ENCODE peak calls at places on chromosomes 12 and 14, in six cellular contexts. K, D, J, T, O and A are unnamed samples.

GRCh38 chr12:90250766-90251165 is 542.1 kb upstream of the ATP2B1 start:
- DNase-seq in T (no peak), K (peak), O (no peak), J (peak), D (peak), A (no peak)

GRCh38 chr12:104462931-104463339 is 6.2 kb downstream of the CHST11 start:
- DNase-seq in K (peak), T (no peak), J (no peak), O (no peak), D (no peak), A (no peak)

GRCh38 chr12:5244513-5244972 is 187.4 kb upstream of the NTF3 start:
- DNase-seq in K (no peak), T (no peak), O (no peak), D (no peak), J (no peak), A (no peak)

GRCh38 chr14:29805415-29806123 is 122.1 kb downstream of the PRKD1 start:
- DNase-seq in J (peak), D (peak), O (peak), T (peak), K (peak), A (no peak)

GRCh38 chr12:101940400-101940950 is 63.1 kb downstream of the DRAM1 start:
- DNase-seq in O (no peak), J (no peak), T (no peak), D (no peak), K (peak), A (no peak)

GRCh38 chr14:51926449-51926848 is 62.9 kb upstream of the RTRAF start:
- DNase-seq in K (no peak), O (no peak), T (no peak), D (no peak), J (no peak), A (no peak)

GRCh38 chr12:107344035-107344808 is 250.9 kb upstream of the CRY1 start:
- DNase-seq in D (peak), O (no peak), T (no peak), K (no peak), J (no peak), A (no peak)

GRCh38 chr12:89756638-89757321 is 48.1 kb upstream of the ATP2B1 start:
- DNase-seq in D (peak), O (peak), T (no peak), J (peak), K (peak), A (no peak)

GRCh38 chr12:14256139-14256538 is 109.3 kb upstream of the ATF7IP start:
- DNase-seq in D (peak), O (peak), J (no peak), K (peak), T (no peak), A (no peak)

GRCh38 chr14:50943943-50944646 is at the start of gene PYGL:
- DNase-seq in J (peak), D (peak), O (no peak), K (peak), T (peak), A (no peak)

GRCh38 chr12:1716911-1717310 is 26.0 kb downstream of the ADIPOR2 start:
- DNase-seq in T (no peak), K (no peak), O (no peak), D (peak), J (no peak), A (no peak)

GRCh38 chr14:36268957-36269734 is 51.3 kb downstream of the MBIP start:
- DNase-seq in J (no peak), D (no peak), O (no peak), K (no peak), T (peak), A (no peak)

DNA sequence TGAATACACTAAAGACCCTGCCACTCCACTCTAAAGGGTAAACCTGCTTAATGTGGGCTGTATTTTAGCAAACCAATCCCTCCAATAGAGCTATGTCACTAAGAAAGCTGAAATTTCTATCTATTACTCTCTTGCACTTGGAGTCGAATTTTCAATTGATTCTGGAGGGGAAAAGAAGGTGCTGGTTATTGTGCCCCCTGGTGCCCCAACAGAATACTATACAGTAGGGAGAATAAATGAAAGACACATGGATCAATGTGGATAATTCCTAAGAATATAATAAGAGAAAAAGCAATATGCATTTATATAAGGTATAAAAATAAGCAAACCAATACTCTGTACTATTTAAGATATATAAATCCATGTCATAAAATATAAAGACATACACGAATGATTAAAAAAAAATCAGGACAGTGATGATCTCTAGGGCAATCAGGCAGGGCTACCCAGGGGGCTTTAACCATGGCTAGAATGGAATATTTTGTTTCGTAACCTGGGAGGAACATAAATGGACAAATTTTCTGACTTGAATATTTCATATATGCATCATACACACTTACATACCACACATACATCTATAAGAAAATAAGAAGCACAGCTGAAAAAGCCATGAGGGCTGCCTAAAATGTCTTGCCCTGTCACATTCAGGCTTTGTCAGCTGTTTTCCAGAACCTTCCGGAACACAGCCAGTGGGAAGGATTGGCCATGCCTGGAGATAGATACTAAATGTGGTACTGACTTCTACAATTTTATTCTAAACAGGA is 54.4 kb downstream of the EFCAB11 start:
- DNase-seq in D (peak), K (peak), J (no peak), T (no peak), O (no peak), A (no peak)
- TF ChIP-seq CTCF in D (peak), K (peak), J (no peak), T (no peak), O (peak), A (peak)

DNA sequence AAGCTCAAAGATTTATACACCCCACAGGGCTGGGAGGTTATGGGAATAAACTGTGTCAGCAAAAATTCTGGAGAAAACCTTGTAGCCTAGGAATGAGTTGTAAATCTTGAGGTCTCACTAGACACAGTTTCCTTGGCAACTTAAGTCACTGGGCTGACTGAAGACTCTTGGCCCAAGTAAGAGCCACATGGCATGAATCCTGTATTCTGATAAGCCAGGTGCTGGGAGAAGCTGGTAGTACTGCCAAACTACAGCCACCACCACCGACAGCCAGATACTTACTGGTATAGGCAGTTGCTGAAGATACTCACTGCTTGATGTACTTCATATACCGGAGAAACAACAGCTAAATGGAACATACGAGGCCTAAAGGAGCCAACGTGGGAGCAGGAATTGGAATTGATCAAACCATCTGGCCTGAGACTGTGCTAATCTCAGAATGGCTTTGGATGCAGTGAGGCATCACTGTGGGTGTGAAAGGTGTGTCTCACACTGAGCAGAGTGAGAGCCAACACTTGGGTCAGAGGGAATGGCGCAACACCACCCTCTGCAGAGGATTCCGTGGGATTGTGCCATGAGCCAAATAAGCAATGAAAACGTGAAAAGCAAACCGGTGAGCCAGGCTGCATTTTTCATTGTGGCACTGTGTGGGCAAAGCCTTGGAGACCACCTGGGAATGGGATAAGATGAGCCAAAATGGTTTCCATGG is 102.9 kb upstream of the TMCC3 start:
- DNase-seq in O (peak), J (no peak), D (no peak), T (no peak), K (peak), A (no peak)
- TF ChIP-seq CTCF in O (no peak), J (no peak), D (no peak), T (no peak), K (no peak), A (no peak)

GRCh38 chr12:57066245-57066644 is 12.3 kb downstream of the NEMP1 start:
- DNase-seq in D (no peak), O (no peak), T (no peak), K (no peak), J (no peak), A (no peak)

GRCh38 chr12:57063991-57064725 is 14.2 kb upstream of the MYO1A start:
- DNase-seq in J (no peak), O (no peak), D (no peak), K (no peak), T (no peak), A (no peak)

GRCh38 chr12:57072661-57073060 is 5.9 kb downstream of the NEMP1 start:
- DNase-seq in O (no peak), T (no peak), D (no peak), J (no peak), K (no peak), A (no peak)

DNA sequence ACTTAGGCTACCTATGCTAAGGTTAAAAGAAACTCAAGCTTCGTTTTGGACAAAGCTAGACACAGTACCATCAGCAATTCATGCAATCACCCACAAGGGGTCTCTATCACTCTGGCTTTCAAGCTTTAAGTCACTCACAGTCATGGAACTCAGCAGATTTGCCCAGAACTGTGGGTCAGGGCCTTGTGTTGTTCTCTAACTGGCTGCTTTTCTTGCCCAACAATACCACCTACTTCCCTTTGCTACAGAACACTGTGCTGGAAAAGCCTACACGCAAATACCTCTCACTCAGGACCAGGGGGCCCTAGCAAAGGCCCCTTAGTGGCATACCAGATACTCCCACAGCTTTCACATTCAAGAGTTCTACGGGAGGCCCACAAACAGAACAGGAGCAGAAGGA is 9.1 kb downstream of the NEMP1 start:
- DNase-seq in O (no peak), K (peak), J (peak), D (peak), T (peak), A (no peak)
- TF ChIP-seq CTCF in O (peak), K (peak), J (no peak), D (peak), T (peak), A (peak)

DNA sequence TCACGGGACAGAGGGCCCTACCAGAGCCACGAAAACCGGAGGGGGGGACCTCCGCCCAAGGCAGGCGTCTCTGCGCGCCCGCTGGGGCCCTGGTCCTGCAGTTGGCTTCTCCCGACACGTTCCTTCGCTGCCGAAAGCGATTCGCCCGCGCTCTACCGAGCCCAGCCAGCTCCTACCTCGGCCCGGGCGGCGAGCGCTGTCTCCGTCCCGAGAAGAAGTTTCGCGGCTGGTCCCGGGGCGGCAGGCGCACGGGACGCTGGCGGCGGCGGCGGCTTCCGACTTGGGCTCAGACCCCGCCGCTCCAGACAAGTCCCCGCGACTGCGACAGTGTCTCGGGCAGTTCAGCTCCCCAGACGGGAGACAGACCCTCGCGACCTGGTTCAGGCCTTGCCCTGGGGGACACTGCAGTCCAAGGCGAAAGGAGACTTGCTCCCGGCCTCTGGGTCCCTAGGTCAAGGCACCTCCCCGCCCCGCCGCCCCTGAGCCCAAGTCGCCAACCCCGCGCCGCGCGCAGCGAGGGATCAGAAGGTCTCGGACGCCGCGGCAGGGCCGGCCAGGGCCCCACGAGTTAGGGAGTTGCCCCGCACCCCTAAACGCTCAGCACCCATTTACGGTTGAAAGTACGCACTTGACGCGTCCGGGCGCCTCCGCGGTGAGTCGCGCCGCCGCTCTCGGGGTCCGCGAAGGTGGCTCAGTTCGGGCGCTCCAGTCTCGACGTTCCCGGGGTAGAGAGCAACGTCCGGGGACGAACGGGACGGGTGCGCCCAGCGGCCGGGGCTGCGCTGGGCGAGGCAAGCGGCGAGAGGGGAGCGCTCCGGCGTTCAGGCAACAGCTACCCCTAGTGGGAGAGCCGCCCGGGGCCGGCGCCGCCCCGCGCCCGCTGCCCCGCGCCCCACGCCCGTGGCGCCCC is 1.4 kb upstream of the DIO3 start:
- DNase-seq in T (no peak), J (no peak), K (peak), D (no peak), O (no peak), A (no peak)
- TF ChIP-seq CTCF in T (no peak), J (no peak), K (no peak), D (no peak), O (no peak), A (peak)

GRCh38 chr12:29309320-29309902 is 71.6 kb downstream of the ERGIC2 start:
- DNase-seq in J (no peak), O (no peak), T (no peak), K (peak), D (peak), A (no peak)
- TF ChIP-seq CTCF in J (no peak), O (peak), T (no peak), K (peak), D (peak), A (peak)

GRCh38 chr12:77878901-77879300 is 48.2 kb downstream of the NAV3 start:
- DNase-seq in O (no peak), D (no peak), K (no peak), T (no peak), J (no peak), A (no peak)
- TF ChIP-seq CTCF in O (no peak), D (no peak), K (no peak), T (no peak), J (no peak), A (no peak)

DNA sequence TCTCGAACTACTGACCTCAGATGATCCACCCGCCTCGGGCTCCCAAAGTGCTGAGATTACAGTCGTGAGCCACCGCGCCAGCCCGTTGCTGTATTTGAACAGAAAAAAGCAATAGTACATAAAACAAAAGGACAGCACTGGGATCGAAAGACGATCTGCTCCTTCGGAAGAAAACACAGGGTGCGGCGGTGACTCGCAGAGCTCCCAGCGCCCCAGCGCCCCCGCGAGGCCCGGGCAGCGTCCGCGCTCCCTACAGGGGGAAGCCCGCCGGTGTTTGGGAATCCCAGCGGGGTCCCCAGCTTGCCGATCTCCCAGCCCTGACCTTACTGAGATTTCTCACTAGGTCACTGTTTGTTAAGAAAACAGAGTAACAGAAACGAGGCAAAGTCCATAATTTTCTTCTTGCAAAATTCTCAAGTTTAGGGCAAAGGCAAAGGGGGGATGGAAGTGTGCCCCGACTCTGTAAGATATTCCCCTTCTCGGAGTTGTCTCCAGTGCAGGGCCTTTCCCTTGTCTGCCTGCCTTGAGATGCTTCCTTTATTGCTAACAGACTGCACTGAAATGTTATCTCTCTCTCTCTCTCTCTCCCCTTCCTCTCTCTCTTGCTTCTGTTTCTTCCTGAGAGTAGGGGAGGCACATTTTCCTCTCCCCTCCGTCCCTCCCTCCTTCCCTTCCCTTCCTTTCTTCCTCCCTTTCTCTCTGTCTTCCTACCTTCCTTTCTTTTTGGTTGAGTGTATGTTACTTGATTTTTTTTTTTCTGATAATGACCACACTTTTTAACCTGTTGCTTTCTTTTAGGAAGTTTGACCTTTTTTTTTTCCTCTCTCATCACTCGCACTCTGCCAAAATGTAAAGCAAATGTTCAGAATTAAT is 92.0 kb downstream of the TMEM30B start:
- DNase-seq in O (no peak), K (peak), D (peak), T (peak), J (peak), A (peak)
- TF ChIP-seq CTCF in O (peak), K (peak), D (peak), T (no peak), J (no peak), A (peak)

GRCh38 chr14:99190696-99191662 is 81.0 kb downstream of the BCL11B start:
- DNase-seq in D (no peak), K (no peak), J (no peak), O (no peak), T (no peak), A (no peak)
- TF ChIP-seq CTCF in D (no peak), K (no peak), J (no peak), O (no peak), T (no peak), A (no peak)

GRCh38 chr12:96985515-96986362 is 78.7 kb downstream of the NEDD1 start:
- DNase-seq in O (no peak), T (no peak), D (no peak), J (no peak), K (no peak), A (no peak)

GRCh38 chr12:96986883-96987523 is 79.9 kb downstream of the NEDD1 start:
- DNase-seq in T (no peak), K (peak), O (no peak), J (no peak), D (peak), A (no peak)

GRCh38 chr12:96994900-96995299 is 87.8 kb downstream of the NEDD1 start:
- DNase-seq in T (no peak), J (no peak), D (no peak), K (no peak), O (no peak), A (no peak)

GRCh38 chr12:96988919-96989318 is 81.9 kb downstream of the NEDD1 start:
- DNase-seq in T (no peak), J (no peak), O (no peak), D (no peak), K (no peak), A (no peak)

DNA sequence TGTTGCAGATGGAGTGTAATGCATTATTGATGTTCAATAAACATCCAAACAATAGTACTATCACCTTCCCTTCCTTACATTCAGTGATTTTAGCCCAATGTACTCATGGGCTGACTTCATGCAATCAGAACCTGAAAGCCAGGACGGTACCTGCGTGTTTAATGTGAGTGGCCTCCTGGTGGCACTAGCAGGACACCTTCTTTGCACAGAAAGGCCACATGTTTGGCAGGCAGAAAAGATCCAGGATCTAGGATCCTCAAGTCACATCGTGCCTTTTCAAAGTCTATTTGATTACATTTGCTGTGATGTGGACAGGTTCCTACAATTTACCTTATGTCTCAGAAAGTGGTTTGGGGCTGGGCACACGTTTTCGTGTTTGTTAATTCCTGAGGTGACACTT is 82.9 kb downstream of the NEDD1 start:
- DNase-seq in K (peak), D (peak), T (no peak), J (no peak), O (no peak), A (no peak)
- TF ChIP-seq CTCF in K (no peak), D (peak), T (no peak), J (no peak), O (peak), A (no peak)

GRCh38 chr12:49623142-49623899 is at the start of gene PRPF40B:
- DNase-seq in K (peak), T (peak), O (no peak), D (peak), J (peak), A (peak)

GRCh38 chr12:49627752-49628360 is 4.5 kb downstream of the PRPF40B start:
- DNase-seq in O (no peak), K (peak), J (no peak), D (peak), T (no peak), A (no peak)

GRCh38 chr12:49626836-49627235 is 3.5 kb downstream of the PRPF40B start:
- DNase-seq in D (no peak), O (no peak), T (no peak), J (no peak), K (no peak), A (no peak)

GRCh38 chr12:49624919-49625577 is 1.7 kb downstream of the PRPF40B start:
- DNase-seq in K (peak), D (peak), O (no peak), T (no peak), J (no peak), A (no peak)

GRCh38 chr12:49626169-49626835 is 2.9 kb downstream of the PRPF40B start:
- DNase-seq in T (no peak), J (no peak), K (peak), D (no peak), O (no peak), A (no peak)
- TF ChIP-seq CTCF in T (no peak), J (no peak), K (peak), D (no peak), O (peak), A (no peak)